ENCODE peak calls at places on chromosomes 4 and X, in ten cellular contexts. D is stimulated activated CD8-positive, alpha-beta memory T cell treated with anti-CD3 and anti-CD28 coated beads, Interleukin-2, amount 100 ng/mL, for 48 hours; G is activated CD8-positive, alpha-beta T cell treated with anti-CD3 and anti-CD28 coated beads for 36 hours; C is NCI-H1417; O is HT-29; A is epithelial cell of esophagus; I is globus pallidus; N is NCI-H774; Q is MCF 10A; S is NCI-H1105 treated with DMSO at 0.1 percent for 48 hours. T is an unnamed sample.

GRCh38 chr4:96677499-96677898 is 837.6 kb downstream of the PDHA2 start:
- DNase-seq in A (peak; percentile 61), G (no peak), I (no peak), O (no peak), S (no peak), D (no peak), N (no peak), C (no peak), Q (peak; percentile 58), T (no peak)

GRCh38 chrX:17788439-17788838 is 51.1 kb downstream of the SCML1 start:
- DNase-seq in G (peak; percentile 37), S (peak; percentile 15), C (peak; percentile 60), N (peak; percentile 15), I (peak; percentile 6), O (peak; percentile 53), A (peak; percentile 25), Q (peak; percentile 43), D (no peak), T (peak; percentile 0)

GRCh38 chr4:165560941-165561340 is 182.1 kb downstream of the CPE start:
- DNase-seq in G (no peak), D (no peak), S (no peak), Q (peak; percentile 64), O (no peak), C (no peak), A (peak; percentile 41), I (no peak), N (no peak), T (no peak)

GRCh38 chrX:41457618-41458192 is 10.6 kb downstream of the NYX start:
- DNase-seq in N (no peak), I (no peak), S (no peak), Q (peak; percentile 41), A (no peak), G (peak; percentile 36), D (no peak), O (no peak), C (no peak), T (no peak)

GRCh38 chr4:48379587-48380140 is 38.3 kb downstream of the SLAIN2 start:
- DNase-seq in D (no peak), I (no peak), S (no peak), O (no peak), A (peak; percentile 6), Q (no peak), N (no peak), C (no peak), G (no peak), T (no peak)

GRCh38 chrX:34956915-34957314 is 14.3 kb downstream of the FAM47B start:
- DNase-seq in N (no peak), G (no peak), S (no peak), C (no peak), A (peak; percentile 27), I (no peak), O (no peak), Q (peak; percentile 27), D (no peak), T (no peak)

GRCh38 chrX:129634541-129634940 is 20.2 kb downstream of the APLN start:
- DNase-seq in Q (no peak), A (no peak), O (no peak), I (no peak), S (peak; percentile 17), D (no peak), N (no peak), C (no peak), G (no peak), T (peak; percentile 26)

GRCh38 chr4:142656178-142656577 is 189.9 kb downstream of the INPP4B start:
- DNase-seq in O (peak; percentile 14), G (peak; percentile 26), Q (peak; percentile 46), N (no peak), D (no peak), I (no peak), S (no peak), C (no peak), A (peak; percentile 20), T (no peak)

GRCh38 chr4:87433342-87433741 is 11.0 kb downstream of the NUDT9 start:
- DNase-seq in Q (no peak), S (no peak), N (no peak), C (no peak), G (no peak), D (no peak), O (no peak), I (no peak), A (no peak), T (no peak)

GRCh38 chrX:56764975-56765791 is 36.1 kb downstream of the NBDY start:
- DNase-seq in C (no peak), A (no peak), Q (no peak), N (no peak), S (no peak), G (peak; percentile 51), D (no peak), O (no peak), I (no peak), T (no peak)

GRCh38 chrX:41588271-41588670 is 100.5 kb upstream of the GPR34 start:
- DNase-seq in Q (no peak), C (no peak), N (no peak), S (no peak), I (no peak), O (no peak), A (no peak), G (no peak), D (no peak), T (no peak)

GRCh38 chr4:55216871-55217635 is 91.7 kb upstream of the KDR start:
- DNase-seq in I (no peak), G (no peak), S (no peak), O (no peak), A (peak; percentile 11), D (no peak), N (no peak), Q (no peak), C (no peak), T (no peak)

GRCh38 chrX:9859711-9860555 is 73.7 kb downstream of the SHROOM2 start:
- DNase-seq in C (no peak), Q (peak; percentile 22), N (no peak), I (no peak), A (no peak), G (no peak), D (no peak), O (no peak), S (no peak), T (no peak)

GRCh38 chr4:7795983-7796382 is 143.7 kb downstream of the AFAP1 start:
- DNase-seq in Q (no peak), S (no peak), I (no peak), O (no peak), D (no peak), N (no peak), A (no peak), G (no peak), C (no peak), T (no peak)

GRCh38 chrX:110667706-110668105 is 127.9 kb downstream of the CHRDL1 start:
- DNase-seq in A (peak; percentile 0), I (no peak), N (no peak), C (no peak), D (no peak), O (peak; percentile 32), Q (no peak), G (no peak), S (no peak), T (no peak)

GRCh38 chrX:131199086-131199485 is 90.0 kb downstream of the IGSF1 start:
- DNase-seq in I (peak; percentile 1), G (no peak), S (no peak), Q (peak; percentile 26), D (no peak), O (no peak), N (no peak), A (no peak), C (no peak), T (no peak)

GRCh38 chr4:185296665-185297460 is 87.5 kb downstream of the SNX25 start:
- DNase-seq in Q (no peak), C (no peak), D (no peak), S (no peak), O (no peak), G (no peak), A (no peak), I (no peak), N (no peak), T (no peak)

GRCh38 chr4:47061435-47061834 is 30.1 kb downstream of the GABRB1 start:
- DNase-seq in S (no peak), O (no peak), I (no peak), Q (no peak), N (no peak), C (no peak), G (no peak), A (no peak), D (no peak), T (no peak)

GRCh38 chr4:64464581-64464980 is 55.3 kb upstream of the TECRL start:
- DNase-seq in C (no peak), A (no peak), N (no peak), I (no peak), Q (no peak), G (no peak), O (no peak), D (no peak), S (no peak), T (no peak)

GRCh38 chrX:136202889-136203288 is 48.3 kb downstream of the MAP7D3 start:
- DNase-seq in I (no peak), G (no peak), D (no peak), N (no peak), C (no peak), Q (peak; percentile 31), O (no peak), A (no peak), S (no peak), T (no peak)